ENCODE peak calls at places on chromosomes 16 and 17, in four cellular contexts. A is left ventricle myocardium inferior; W is choroid plexus epithelial cell; D is CD4-positive, alpha-beta T cell. Y is an unnamed sample.

GRCh38 chr17:80151333-80151732 is 4.4 kb upstream of the EIF4A3 start:
- DNase-seq in W (peak), A (no peak), D (no peak), Y (no peak)

GRCh38 chr16:24255446-24256352 is at the start of gene CACNG3:
- DNase-seq in A (peak), D (peak), W (peak), Y (peak)

GRCh38 chr16:3780570-3780969 is 63.2 kb upstream of the TRAP1 start:
- DNase-seq in W (peak), A (no peak), D (no peak), Y (no peak)

GRCh38 chr17:1031711-1032110 is 34.8 kb downstream of the TIMM22 start:
- DNase-seq in D (no peak), A (peak), W (peak), Y (peak)

GRCh38 chr16:87780385-87780989 is 14.7 kb upstream of the KLHDC4 start:
- DNase-seq in A (peak), D (no peak), W (peak), Y (no peak)

GRCh38 chr16:89442990-89443726 is 47.2 kb downstream of the ANKRD11 start:
- DNase-seq in W (peak), A (no peak), D (no peak), Y (no peak)

GRCh38 chr17:43398724-43399595 is at the start of gene ARL4D:
- DNase-seq in A (peak), W (peak), D (peak), Y (peak)

GRCh38 chr16:46715769-46716305 is 26.4 kb downstream of the ORC6 start:
- DNase-seq in W (peak), D (no peak), A (peak), Y (no peak)

GRCh38 chr17:2302740-2303277 is 776 bp downstream of the SMG6 start:
- DNase-seq in W (peak), A (no peak), D (peak), Y (no peak)

GRCh38 chr17:8164815-8165131 is 2.0 kb upstream of the VAMP2 start:
- DNase-seq in W (no peak), A (peak), D (no peak), Y (no peak)

GRCh38 chr16:51569204-51569911 is 418.3 kb upstream of the SALL1 start:
- DNase-seq in D (no peak), W (peak), A (no peak), Y (no peak)

GRCh38 chr16:64925166-64925565 is 196.7 kb downstream of the CDH11 start:
- DNase-seq in A (no peak), D (no peak), W (no peak), Y (no peak)

GRCh38 chr17:47789611-47790520 is 31.7 kb downstream of the OSBPL7 start:
- DNase-seq in A (peak), D (peak), W (peak), Y (peak)

GRCh38 chr17:64534187-64534586 is 27.4 kb downstream of the CEP95 start:
- DNase-seq in W (no peak), D (no peak), A (no peak), Y (no peak)

GRCh38 chr17:77649717-77650211 is 308.7 kb upstream of the TNRC6C start:
- DNase-seq in D (peak), A (no peak), W (peak), Y (no peak)

GRCh38 chr17:38456031-38456815 is 28.0 kb downstream of the ARHGAP23 start:
- DNase-seq in A (no peak), W (no peak), D (no peak), Y (no peak)

GRCh38 chr17:10652984-10653680 is 4.0 kb downstream of the MYH3 start:
- DNase-seq in A (no peak), W (no peak), D (no peak), Y (no peak)

GRCh38 chr17:74237321-74237720 is 23.9 kb downstream of the TTYH2 start:
- DNase-seq in D (no peak), A (no peak), W (no peak), Y (no peak)

GRCh38 chr17:6831662-6832263 is at the start of gene TEKT1:
- DNase-seq in D (peak), A (peak), W (peak), Y (peak)

GRCh38 chr17:79989106-79989835 is 46.4 kb downstream of the TBC1D16 start:
- DNase-seq in A (no peak), D (no peak), W (no peak), Y (no peak)

GRCh38 chr17:77378318-77379064 is 237.7 kb downstream of the SEC14L1 start:
- DNase-seq in D (no peak), W (no peak), A (no peak), Y (no peak)

GRCh38 chr16:90011196-90011819 is 7.9 kb downstream of the DBNDD1 start:
- DNase-seq in W (no peak), D (no peak), A (no peak), Y (no peak)

GRCh38 chr16:51839697-51840462 is 688.8 kb upstream of the SALL1 start:
- DNase-seq in A (no peak), W (no peak), D (no peak), Y (no peak)

GRCh38 chr16:75121949-75122568 is 5.5 kb upstream of the LDHD start:
- DNase-seq in D (no peak), W (no peak), A (no peak), Y (no peak)

GRCh38 chr16:83946154-83946780 is 6.8 kb upstream of the OSGIN1 start:
- DNase-seq in A (no peak), D (no peak), W (no peak), Y (no peak)

GRCh38 chr17:80797741-80798594 is 193.7 kb upstream of the CHMP6 start:
- DNase-seq in W (no peak), A (no peak), D (peak), Y (no peak)

GRCh38 chr17:82649501-82650261 is 1.4 kb upstream of the WDR45B start:
- DNase-seq in W (no peak), A (no peak), D (no peak), Y (no peak)

GRCh38 chr17:17514993-17515920 is 19.1 kb upstream of the RASD1 start:
- DNase-seq in D (no peak), A (no peak), W (peak), Y (no peak)

GRCh38 chr16:77882359-77882758 is 94.0 kb downstream of the VAT1L start:
- DNase-seq in W (peak), A (no peak), D (no peak), Y (no peak)

GRCh38 chr16:70691223-70692129 is 5.6 kb upstream of the MTSS2 start:
- DNase-seq in A (peak), D (no peak), W (peak), Y (peak)

GRCh38 chr17:60065136-60065535 is 13.6 kb downstream of the HEATR6 start:
- DNase-seq in A (no peak), D (no peak), W (peak), Y (no peak)

GRCh38 chr17:40953876-40954275 is 12.9 kb downstream of the KRT39 start:
- DNase-seq in W (peak), D (no peak), A (no peak), Y (no peak)

GRCh38 chr16:14496047-14496770 is 133.9 kb downstream of the PARN start:
- DNase-seq in D (no peak), A (no peak), W (no peak), Y (no peak)

GRCh38 chr16:12535535-12536411 is 267.9 kb downstream of the CPPED1 start:
- DNase-seq in W (peak), A (no peak), D (no peak), Y (peak)

GRCh38 chr17:49989518-49989880 is 5.5 kb downstream of the DLX3 start:
- DNase-seq in D (peak), W (no peak), A (no peak), Y (no peak)

DNA sequence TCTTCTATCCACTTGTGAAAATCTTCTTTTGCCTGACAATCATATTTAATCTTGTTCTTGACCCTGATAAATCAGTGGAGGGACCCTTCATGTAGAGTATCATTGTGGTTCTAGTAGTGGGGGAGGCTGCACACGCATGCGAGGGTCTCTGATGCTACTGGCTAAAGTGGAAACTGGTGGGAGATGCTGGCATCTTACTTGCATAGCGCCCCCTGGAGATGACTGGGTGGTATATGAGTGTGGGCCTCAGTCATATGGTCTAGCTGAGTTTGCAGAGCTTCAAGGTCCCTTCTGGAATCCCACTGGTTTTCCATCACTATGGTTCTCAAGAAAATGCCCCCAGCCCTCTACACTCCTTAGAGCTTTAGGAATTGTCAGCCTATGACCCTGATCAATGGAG is 236.4 kb upstream of the AXIN2 start:
- DNase-seq in W (peak), D (no peak), A (no peak), Y (no peak)
- TF ChIP-seq CTCF in W (peak), D (peak), A (peak), Y (peak)

GRCh38 chr16:27779719-27780161 is 229.8 kb downstream of the KATNIP start:
- DNase-seq in W (peak), D (no peak), A (no peak), Y (peak)
- TF ChIP-seq CTCF in W (peak), D (no peak), A (peak), Y (peak)

GRCh38 chr16:53100889-53101288 is 46.1 kb downstream of the CHD9 start:
- DNase-seq in D (no peak), W (no peak), A (no peak), Y (no peak)

GRCh38 chr16:53105565-53105964 is 50.8 kb downstream of the CHD9 start:
- DNase-seq in D (no peak), A (no peak), W (no peak), Y (no peak)

GRCh38 chr16:53099318-53100130 is 44.7 kb downstream of the CHD9 start:
- DNase-seq in D (peak), W (peak), A (peak), Y (no peak)

GRCh38 chr16:53100131-53100748 is 45.4 kb downstream of the CHD9 start:
- DNase-seq in A (no peak), D (no peak), W (no peak), Y (no peak)

DNA sequence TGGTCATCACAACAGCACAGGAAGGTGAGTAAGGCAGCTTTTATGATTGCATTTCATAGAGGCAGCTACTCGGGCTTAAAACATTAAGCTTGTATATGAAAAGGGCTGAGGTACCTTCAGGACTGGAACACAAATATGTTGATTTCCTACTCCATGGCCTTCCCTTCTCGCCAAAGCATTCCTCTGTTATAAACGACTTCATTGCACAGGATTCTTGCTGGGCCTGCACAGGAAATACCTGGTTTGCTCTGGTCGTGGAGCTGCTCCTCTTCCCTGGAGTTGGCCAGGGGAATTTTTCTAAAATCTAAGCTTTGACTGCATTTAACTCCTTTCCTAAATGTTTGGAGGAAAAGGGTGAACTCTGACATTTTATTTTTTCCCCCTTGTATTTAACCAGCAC is 49.0 kb downstream of the CHD9 start:
- DNase-seq in W (no peak), A (no peak), D (no peak), Y (no peak)
- TF ChIP-seq CTCF in W (no peak), A (no peak), D (no peak), Y (no peak)

DNA sequence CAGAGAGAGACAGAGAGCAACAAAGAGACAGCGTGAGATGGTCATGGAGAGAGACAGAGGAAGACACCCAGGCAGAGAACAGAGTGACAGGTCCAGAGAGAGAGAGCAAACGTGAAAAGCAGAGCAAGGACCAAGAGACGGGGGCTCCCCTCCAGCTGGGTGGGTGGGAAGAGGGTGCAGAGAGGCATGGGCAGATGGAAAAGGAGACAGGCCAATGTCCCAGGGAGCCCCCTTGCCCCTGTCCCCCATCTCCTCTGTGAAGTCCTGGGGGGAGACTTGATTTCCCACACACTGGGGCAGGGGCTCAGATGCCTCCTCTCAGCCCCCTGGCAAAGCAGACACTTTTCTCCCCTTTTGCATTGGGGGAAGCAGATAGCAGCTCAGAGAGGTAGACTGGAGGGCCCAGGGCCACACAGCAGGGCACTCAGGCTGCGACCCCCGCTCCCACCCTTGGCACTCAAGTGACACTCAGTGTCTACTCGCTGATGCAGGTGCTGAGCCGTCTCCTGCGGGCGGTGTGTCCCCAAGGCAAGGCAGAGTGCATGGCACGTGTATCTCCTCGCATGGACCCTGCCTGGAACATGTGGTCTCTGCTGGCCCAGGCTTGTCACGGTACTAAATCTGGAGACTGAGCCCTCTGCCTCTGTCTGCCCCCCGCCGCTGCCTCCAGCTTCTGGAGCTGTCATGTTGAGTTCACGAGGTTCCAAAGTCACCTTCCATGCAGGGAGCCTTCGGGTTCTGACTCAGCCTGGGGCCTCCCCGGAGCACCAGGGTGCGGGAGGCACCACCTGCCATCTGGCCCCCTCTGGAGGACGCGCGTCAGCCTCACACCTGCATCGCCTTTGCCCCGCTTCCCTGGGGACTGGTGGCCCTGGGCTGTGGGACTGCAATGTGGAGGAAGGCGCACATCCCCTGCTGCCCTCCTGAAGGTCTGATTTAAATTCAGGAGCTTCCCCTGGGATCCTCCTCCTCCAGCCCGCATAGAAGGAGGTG is 215.9 kb upstream of the GSE1 start:
- DNase-seq in W (peak), A (peak), D (no peak), Y (no peak)
- TF ChIP-seq CTCF in W (peak), A (no peak), D (no peak), Y (no peak)

DNA sequence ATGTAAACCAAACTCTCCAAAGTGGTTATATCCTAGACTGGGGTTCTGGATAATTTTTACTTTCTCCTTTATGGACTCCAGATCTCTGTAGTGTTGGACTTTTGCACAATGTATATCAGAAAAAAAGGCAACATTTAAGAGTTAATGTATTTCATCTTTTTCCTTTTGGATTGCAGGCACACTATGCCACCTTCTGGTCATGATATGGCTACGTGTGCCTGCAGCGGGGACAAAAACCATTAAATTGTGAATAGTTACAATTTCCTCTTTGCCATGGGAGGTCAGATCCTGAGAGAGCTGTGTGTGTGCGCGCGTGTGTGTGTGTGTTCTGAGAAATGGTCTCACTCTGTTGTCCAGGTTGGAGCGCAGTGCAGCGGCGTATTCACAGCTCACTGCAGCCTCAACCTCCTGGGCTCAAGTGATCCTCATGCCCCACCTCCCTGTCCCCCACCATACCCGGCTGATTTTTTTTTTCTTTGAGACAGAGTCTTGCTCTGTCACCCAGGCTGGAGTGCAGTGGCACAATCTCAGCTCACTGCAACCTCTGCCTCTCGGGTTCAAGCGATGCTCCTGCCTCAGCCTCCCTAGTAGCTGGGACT is 4.3 kb upstream of the SGF29 start:
- DNase-seq in A (no peak), D (no peak), W (peak), Y (no peak)
- TF ChIP-seq CTCF in A (peak), D (peak), W (peak), Y (peak)

GRCh38 chr17:20998571-20999043 is 44.2 kb downstream of the USP22 start:
- DNase-seq in D (no peak), A (no peak), W (peak), Y (no peak)
- TF ChIP-seq CTCF in D (no peak), A (no peak), W (no peak), Y (no peak)

Y was measured in neural crest cell.